ENCODE peak calls at places on chromosomes 13 and 19, in eight cellular contexts. One of them, this sample, is unnamed.

GRCh38 chr19:19464339-19465098 is 50.8 kb downstream of the TSSK6 start:
- DNase-seq in H9: no peak
- DNase-seq in activated T-helper 1 cell treated with anti-CD3 and anti-CD28 coated beads, Interleukin-2, amount 50 U/mL, for 16 hours: no peak
- DNase-seq in CD8-positive, alpha-beta T cell: no peak
- DNase-seq in activated CD8-positive, alpha-beta memory T cell treated with anti-CD3 and anti-CD28 coated beads for 4 hours: no peak
- DNase-seq in lung: no peak
- DNase-seq in putamen: no peak
- DNase-seq in A673: peak; percentile 66
- DNase-seq in this sample: peak; percentile 77

GRCh38 chr19:5968431-5969373 is 9.2 kb downstream of the RANBP3 start:
- DNase-seq in H9: peak; percentile 75
- DNase-seq in activated T-helper 1 cell treated with anti-CD3 and anti-CD28 coated beads, Interleukin-2, amount 50 U/mL, for 16 hours: no peak
- DNase-seq in CD8-positive, alpha-beta T cell: no peak
- DNase-seq in activated CD8-positive, alpha-beta memory T cell treated with anti-CD3 and anti-CD28 coated beads for 4 hours: no peak
- DNase-seq in lung: no peak
- DNase-seq in putamen: no peak
- DNase-seq in A673: no peak
- DNase-seq in this sample: peak; percentile 90

GRCh38 chr13:31912641-31913401 is 118.8 kb upstream of the FRY start:
- DNase-seq in H9: no peak
- DNase-seq in activated T-helper 1 cell treated with anti-CD3 and anti-CD28 coated beads, Interleukin-2, amount 50 U/mL, for 16 hours: no peak
- DNase-seq in CD8-positive, alpha-beta T cell: no peak
- DNase-seq in activated CD8-positive, alpha-beta memory T cell treated with anti-CD3 and anti-CD28 coated beads for 4 hours: no peak
- DNase-seq in lung: no peak
- DNase-seq in putamen: no peak
- DNase-seq in A673: no peak
- DNase-seq in this sample: no peak

GRCh38 chr13:86974995-86975328 is 696.2 kb upstream of the SLITRK5 start:
- DNase-seq in H9: no peak
- DNase-seq in activated T-helper 1 cell treated with anti-CD3 and anti-CD28 coated beads, Interleukin-2, amount 50 U/mL, for 16 hours: no peak
- DNase-seq in CD8-positive, alpha-beta T cell: no peak
- DNase-seq in activated CD8-positive, alpha-beta memory T cell treated with anti-CD3 and anti-CD28 coated beads for 4 hours: no peak
- DNase-seq in lung: no peak
- DNase-seq in putamen: no peak
- DNase-seq in A673: no peak
- DNase-seq in this sample: no peak

GRCh38 chr19:29421186-29421525 is 104.6 kb upstream of the VSTM2B start:
- DNase-seq in H9: no peak
- DNase-seq in activated T-helper 1 cell treated with anti-CD3 and anti-CD28 coated beads, Interleukin-2, amount 50 U/mL, for 16 hours: no peak
- DNase-seq in CD8-positive, alpha-beta T cell: no peak
- DNase-seq in activated CD8-positive, alpha-beta memory T cell treated with anti-CD3 and anti-CD28 coated beads for 4 hours: no peak
- DNase-seq in lung: no peak
- DNase-seq in putamen: no peak
- DNase-seq in A673: no peak
- DNase-seq in this sample: no peak

GRCh38 chr19:43639507-43640423 is at the start of gene CADM4:
- DNase-seq in H9: peak; percentile 46
- DNase-seq in activated T-helper 1 cell treated with anti-CD3 and anti-CD28 coated beads, Interleukin-2, amount 50 U/mL, for 16 hours: peak; percentile 43
- DNase-seq in CD8-positive, alpha-beta T cell: no peak
- DNase-seq in activated CD8-positive, alpha-beta memory T cell treated with anti-CD3 and anti-CD28 coated beads for 4 hours: peak; percentile 9
- DNase-seq in lung: no peak
- DNase-seq in putamen: no peak
- DNase-seq in A673: peak; percentile 42
- DNase-seq in this sample: peak; percentile 23

GRCh38 chr19:18167975-18168645 is 5.5 kb upstream of the IFI30 start:
- DNase-seq in H9: no peak
- DNase-seq in activated T-helper 1 cell treated with anti-CD3 and anti-CD28 coated beads, Interleukin-2, amount 50 U/mL, for 16 hours: peak; percentile 38
- DNase-seq in CD8-positive, alpha-beta T cell: peak; percentile 44
- DNase-seq in activated CD8-positive, alpha-beta memory T cell treated with anti-CD3 and anti-CD28 coated beads for 4 hours: no peak
- DNase-seq in lung: no peak
- DNase-seq in putamen: no peak
- DNase-seq in A673: peak; percentile 49
- DNase-seq in this sample: peak; percentile 37

GRCh38 chr19:49880162-49880869 is 2.8 kb downstream of the TBC1D17 start:
- DNase-seq in H9: no peak
- DNase-seq in activated T-helper 1 cell treated with anti-CD3 and anti-CD28 coated beads, Interleukin-2, amount 50 U/mL, for 16 hours: no peak
- DNase-seq in CD8-positive, alpha-beta T cell: no peak
- DNase-seq in activated CD8-positive, alpha-beta memory T cell treated with anti-CD3 and anti-CD28 coated beads for 4 hours: no peak
- DNase-seq in lung: no peak
- DNase-seq in putamen: no peak
- DNase-seq in A673: no peak
- DNase-seq in this sample: no peak

GRCh38 chr19:51681286-51681956 is 11.7 kb upstream of the SPACA6 start:
- DNase-seq in H9: no peak
- DNase-seq in activated T-helper 1 cell treated with anti-CD3 and anti-CD28 coated beads, Interleukin-2, amount 50 U/mL, for 16 hours: no peak
- DNase-seq in CD8-positive, alpha-beta T cell: no peak
- DNase-seq in activated CD8-positive, alpha-beta memory T cell treated with anti-CD3 and anti-CD28 coated beads for 4 hours: no peak
- DNase-seq in lung: peak; percentile 28
- DNase-seq in putamen: no peak
- DNase-seq in A673: peak; percentile 80
- DNase-seq in this sample: no peak

GRCh38 chr13:97913206-97913605 is 40.3 kb upstream of the IPO5 start:
- DNase-seq in H9: no peak
- DNase-seq in activated T-helper 1 cell treated with anti-CD3 and anti-CD28 coated beads, Interleukin-2, amount 50 U/mL, for 16 hours: no peak
- DNase-seq in CD8-positive, alpha-beta T cell: no peak
- DNase-seq in activated CD8-positive, alpha-beta memory T cell treated with anti-CD3 and anti-CD28 coated beads for 4 hours: no peak
- DNase-seq in lung: no peak
- DNase-seq in putamen: no peak
- DNase-seq in A673: no peak
- DNase-seq in this sample: no peak

GRCh38 chr19:44260695-44261446 is 1.2 kb downstream of the ZNF233 start:
- DNase-seq in H9: no peak
- DNase-seq in activated T-helper 1 cell treated with anti-CD3 and anti-CD28 coated beads, Interleukin-2, amount 50 U/mL, for 16 hours: no peak
- DNase-seq in CD8-positive, alpha-beta T cell: no peak
- DNase-seq in activated CD8-positive, alpha-beta memory T cell treated with anti-CD3 and anti-CD28 coated beads for 4 hours: no peak
- DNase-seq in lung: no peak
- DNase-seq in putamen: no peak
- DNase-seq in A673: no peak
- DNase-seq in this sample: no peak

GRCh38 chr13:114089751-114090400 is 42.5 kb downstream of the RASA3 start:
- DNase-seq in H9: no peak
- DNase-seq in activated T-helper 1 cell treated with anti-CD3 and anti-CD28 coated beads, Interleukin-2, amount 50 U/mL, for 16 hours: no peak
- DNase-seq in CD8-positive, alpha-beta T cell: no peak
- DNase-seq in activated CD8-positive, alpha-beta memory T cell treated with anti-CD3 and anti-CD28 coated beads for 4 hours: no peak
- DNase-seq in lung: no peak
- DNase-seq in putamen: no peak
- DNase-seq in A673: no peak
- DNase-seq in this sample: no peak

GRCh38 chr13:113328851-113329250 is 31.8 kb downstream of the LAMP1 start:
- DNase-seq in H9: no peak
- DNase-seq in activated T-helper 1 cell treated with anti-CD3 and anti-CD28 coated beads, Interleukin-2, amount 50 U/mL, for 16 hours: no peak
- DNase-seq in CD8-positive, alpha-beta T cell: no peak
- DNase-seq in activated CD8-positive, alpha-beta memory T cell treated with anti-CD3 and anti-CD28 coated beads for 4 hours: no peak
- DNase-seq in lung: no peak
- DNase-seq in putamen: no peak
- DNase-seq in A673: no peak
- DNase-seq in this sample: no peak

GRCh38 chr19:11197291-11198174 is at the start of gene KANK2:
- DNase-seq in H9: peak; percentile 87
- DNase-seq in activated T-helper 1 cell treated with anti-CD3 and anti-CD28 coated beads, Interleukin-2, amount 50 U/mL, for 16 hours: peak; percentile 51
- DNase-seq in CD8-positive, alpha-beta T cell: peak; percentile 46
- DNase-seq in activated CD8-positive, alpha-beta memory T cell treated with anti-CD3 and anti-CD28 coated beads for 4 hours: peak; percentile 39
- DNase-seq in lung: peak; percentile 87
- DNase-seq in putamen: peak; percentile 70
- DNase-seq in A673: peak; percentile 80
- DNase-seq in this sample: peak; percentile 98

GRCh38 chr13:51707468-51707867 is 96.5 kb downstream of the DHRS12 start:
- DNase-seq in H9: no peak
- DNase-seq in activated T-helper 1 cell treated with anti-CD3 and anti-CD28 coated beads, Interleukin-2, amount 50 U/mL, for 16 hours: no peak
- DNase-seq in CD8-positive, alpha-beta T cell: no peak
- DNase-seq in activated CD8-positive, alpha-beta memory T cell treated with anti-CD3 and anti-CD28 coated beads for 4 hours: no peak
- DNase-seq in lung: no peak
- DNase-seq in putamen: no peak
- DNase-seq in A673: no peak
- DNase-seq in this sample: no peak

GRCh38 chr13:60583196-60583908 is 186.3 kb downstream of the TDRD3 start:
- DNase-seq in H9: peak; percentile 77
- DNase-seq in activated T-helper 1 cell treated with anti-CD3 and anti-CD28 coated beads, Interleukin-2, amount 50 U/mL, for 16 hours: no peak
- DNase-seq in CD8-positive, alpha-beta T cell: no peak
- DNase-seq in activated CD8-positive, alpha-beta memory T cell treated with anti-CD3 and anti-CD28 coated beads for 4 hours: no peak
- DNase-seq in lung: no peak
- DNase-seq in putamen: no peak
- DNase-seq in A673: peak; percentile 86
- DNase-seq in this sample: no peak

GRCh38 chr13:47474326-47474725 is 526.7 kb downstream of the SUCLA2 start:
- DNase-seq in H9: no peak
- DNase-seq in activated T-helper 1 cell treated with anti-CD3 and anti-CD28 coated beads, Interleukin-2, amount 50 U/mL, for 16 hours: no peak
- DNase-seq in CD8-positive, alpha-beta T cell: no peak
- DNase-seq in activated CD8-positive, alpha-beta memory T cell treated with anti-CD3 and anti-CD28 coated beads for 4 hours: no peak
- DNase-seq in lung: no peak
- DNase-seq in putamen: no peak
- DNase-seq in A673: no peak
- DNase-seq in this sample: no peak

GRCh38 chr13:32381539-32381938 is 46.4 kb downstream of the N4BP2L1 start:
- DNase-seq in H9: peak; percentile 52
- DNase-seq in activated T-helper 1 cell treated with anti-CD3 and anti-CD28 coated beads, Interleukin-2, amount 50 U/mL, for 16 hours: no peak
- DNase-seq in CD8-positive, alpha-beta T cell: no peak
- DNase-seq in activated CD8-positive, alpha-beta memory T cell treated with anti-CD3 and anti-CD28 coated beads for 4 hours: no peak
- DNase-seq in lung: no peak
- DNase-seq in putamen: peak; percentile 16
- DNase-seq in A673: peak; percentile 24
- DNase-seq in this sample: peak; percentile 36

GRCh38 chr13:99265823-99266426 is 7.7 kb upstream of the GPR18 start:
- DNase-seq in H9: no peak
- DNase-seq in activated T-helper 1 cell treated with anti-CD3 and anti-CD28 coated beads, Interleukin-2, amount 50 U/mL, for 16 hours: no peak
- DNase-seq in CD8-positive, alpha-beta T cell: no peak
- DNase-seq in activated CD8-positive, alpha-beta memory T cell treated with anti-CD3 and anti-CD28 coated beads for 4 hours: no peak
- DNase-seq in lung: no peak
- DNase-seq in putamen: no peak
- DNase-seq in A673: peak; percentile 48
- DNase-seq in this sample: no peak

GRCh38 chr19:55173717-55174409 is 6.2 kb downstream of the SYT5 start:
- DNase-seq in H9: peak; percentile 95
- DNase-seq in activated T-helper 1 cell treated with anti-CD3 and anti-CD28 coated beads, Interleukin-2, amount 50 U/mL, for 16 hours: no peak
- DNase-seq in CD8-positive, alpha-beta T cell: no peak
- DNase-seq in activated CD8-positive, alpha-beta memory T cell treated with anti-CD3 and anti-CD28 coated beads for 4 hours: no peak
- DNase-seq in lung: no peak
- DNase-seq in putamen: no peak
- DNase-seq in A673: peak; percentile 88
- DNase-seq in this sample: peak; percentile 17

GRCh38 chr13:28329395-28330158 is 165.4 kb downstream of the FLT1 start:
- DNase-seq in H9: no peak
- DNase-seq in activated T-helper 1 cell treated with anti-CD3 and anti-CD28 coated beads, Interleukin-2, amount 50 U/mL, for 16 hours: no peak
- DNase-seq in CD8-positive, alpha-beta T cell: no peak
- DNase-seq in activated CD8-positive, alpha-beta memory T cell treated with anti-CD3 and anti-CD28 coated beads for 4 hours: no peak
- DNase-seq in lung: peak; percentile 48
- DNase-seq in putamen: no peak
- DNase-seq in A673: no peak
- DNase-seq in this sample: no peak

GRCh38 chr13:29961036-29961685 is 110.7 kb upstream of the UBL3 start:
- DNase-seq in H9: no peak
- DNase-seq in activated T-helper 1 cell treated with anti-CD3 and anti-CD28 coated beads, Interleukin-2, amount 50 U/mL, for 16 hours: no peak
- DNase-seq in CD8-positive, alpha-beta T cell: no peak
- DNase-seq in activated CD8-positive, alpha-beta memory T cell treated with anti-CD3 and anti-CD28 coated beads for 4 hours: no peak
- DNase-seq in lung: no peak
- DNase-seq in putamen: no peak
- DNase-seq in A673: no peak
- DNase-seq in this sample: peak; percentile 2

GRCh38 chr19:17739121-17739875 is 12.0 kb upstream of the FCHO1 start:
- DNase-seq in H9: no peak
- DNase-seq in activated T-helper 1 cell treated with anti-CD3 and anti-CD28 coated beads, Interleukin-2, amount 50 U/mL, for 16 hours: no peak
- DNase-seq in CD8-positive, alpha-beta T cell: no peak
- DNase-seq in activated CD8-positive, alpha-beta memory T cell treated with anti-CD3 and anti-CD28 coated beads for 4 hours: no peak
- DNase-seq in lung: no peak
- DNase-seq in putamen: peak; percentile 53
- DNase-seq in A673: peak; percentile 79
- DNase-seq in this sample: no peak

GRCh38 chr13:41694902-41695301 is 237.6 kb downstream of the RGCC start:
- DNase-seq in H9: no peak
- DNase-seq in activated T-helper 1 cell treated with anti-CD3 and anti-CD28 coated beads, Interleukin-2, amount 50 U/mL, for 16 hours: no peak
- DNase-seq in CD8-positive, alpha-beta T cell: no peak
- DNase-seq in activated CD8-positive, alpha-beta memory T cell treated with anti-CD3 and anti-CD28 coated beads for 4 hours: no peak
- DNase-seq in lung: peak; percentile 29
- DNase-seq in putamen: peak; percentile 16
- DNase-seq in A673: peak; percentile 56
- DNase-seq in this sample: peak; percentile 73

GRCh38 chr19:5563941-5564612 is 3.7 kb downstream of the TINCR start:
- DNase-seq in H9: no peak
- DNase-seq in activated T-helper 1 cell treated with anti-CD3 and anti-CD28 coated beads, Interleukin-2, amount 50 U/mL, for 16 hours: no peak
- DNase-seq in CD8-positive, alpha-beta T cell: no peak
- DNase-seq in activated CD8-positive, alpha-beta memory T cell treated with anti-CD3 and anti-CD28 coated beads for 4 hours: no peak
- DNase-seq in lung: no peak
- DNase-seq in putamen: no peak
- DNase-seq in A673: peak; percentile 47
- DNase-seq in this sample: no peak

GRCh38 chr13:94710881-94711560 is 1.3 kb downstream of the SOX21 start:
- DNase-seq in H9: peak; percentile 64
- DNase-seq in activated T-helper 1 cell treated with anti-CD3 and anti-CD28 coated beads, Interleukin-2, amount 50 U/mL, for 16 hours: no peak
- DNase-seq in CD8-positive, alpha-beta T cell: no peak
- DNase-seq in activated CD8-positive, alpha-beta memory T cell treated with anti-CD3 and anti-CD28 coated beads for 4 hours: no peak
- DNase-seq in lung: no peak
- DNase-seq in putamen: no peak
- DNase-seq in A673: peak; percentile 64
- DNase-seq in this sample: no peak

GRCh38 chr13:43307921-43308433 is 284.6 kb downstream of the DNAJC15 start:
- DNase-seq in H9: no peak
- DNase-seq in activated T-helper 1 cell treated with anti-CD3 and anti-CD28 coated beads, Interleukin-2, amount 50 U/mL, for 16 hours: no peak
- DNase-seq in CD8-positive, alpha-beta T cell: no peak
- DNase-seq in activated CD8-positive, alpha-beta memory T cell treated with anti-CD3 and anti-CD28 coated beads for 4 hours: no peak
- DNase-seq in lung: peak; percentile 77
- DNase-seq in putamen: no peak
- DNase-seq in A673: peak; percentile 90
- DNase-seq in this sample: peak; percentile 89

GRCh38 chr13:109146912-109147624 is 517.7 kb downstream of the MYO16 start:
- DNase-seq in H9: no peak
- DNase-seq in activated T-helper 1 cell treated with anti-CD3 and anti-CD28 coated beads, Interleukin-2, amount 50 U/mL, for 16 hours: no peak
- DNase-seq in CD8-positive, alpha-beta T cell: no peak
- DNase-seq in activated CD8-positive, alpha-beta memory T cell treated with anti-CD3 and anti-CD28 coated beads for 4 hours: no peak
- DNase-seq in lung: no peak
- DNase-seq in putamen: no peak
- DNase-seq in A673: peak; percentile 66
- DNase-seq in this sample: no peak

GRCh38 chr13:72952529-72953141 is 106.2 kb upstream of the KLF5 start:
- DNase-seq in H9: no peak
- DNase-seq in activated T-helper 1 cell treated with anti-CD3 and anti-CD28 coated beads, Interleukin-2, amount 50 U/mL, for 16 hours: no peak
- DNase-seq in CD8-positive, alpha-beta T cell: no peak
- DNase-seq in activated CD8-positive, alpha-beta memory T cell treated with anti-CD3 and anti-CD28 coated beads for 4 hours: no peak
- DNase-seq in lung: no peak
- DNase-seq in putamen: no peak
- DNase-seq in A673: peak; percentile 7
- DNase-seq in this sample: no peak

GRCh38 chr13:113421673-113422270 is 31.5 kb downstream of the ADPRHL1 start:
- DNase-seq in H9: no peak
- DNase-seq in activated T-helper 1 cell treated with anti-CD3 and anti-CD28 coated beads, Interleukin-2, amount 50 U/mL, for 16 hours: no peak
- DNase-seq in CD8-positive, alpha-beta T cell: no peak
- DNase-seq in activated CD8-positive, alpha-beta memory T cell treated with anti-CD3 and anti-CD28 coated beads for 4 hours: no peak
- DNase-seq in lung: no peak
- DNase-seq in putamen: no peak
- DNase-seq in A673: no peak
- DNase-seq in this sample: no peak

GRCh38 chr13:30744056-30744684 is 8.8 kb downstream of the ALOX5AP start:
- DNase-seq in H9: no peak
- DNase-seq in activated T-helper 1 cell treated with anti-CD3 and anti-CD28 coated beads, Interleukin-2, amount 50 U/mL, for 16 hours: peak; percentile 74
- DNase-seq in CD8-positive, alpha-beta T cell: peak; percentile 70
- DNase-seq in activated CD8-positive, alpha-beta memory T cell treated with anti-CD3 and anti-CD28 coated beads for 4 hours: peak; percentile 82
- DNase-seq in lung: peak; percentile 63
- DNase-seq in putamen: no peak
- DNase-seq in A673: no peak
- DNase-seq in this sample: no peak

GRCh38 chr19:38699027-38699346 is 45.3 kb downstream of the CAPN12 start:
- DNase-seq in H9: no peak
- DNase-seq in activated T-helper 1 cell treated with anti-CD3 and anti-CD28 coated beads, Interleukin-2, amount 50 U/mL, for 16 hours: no peak
- DNase-seq in CD8-positive, alpha-beta T cell: no peak
- DNase-seq in activated CD8-positive, alpha-beta memory T cell treated with anti-CD3 and anti-CD28 coated beads for 4 hours: no peak
- DNase-seq in lung: no peak
- DNase-seq in putamen: no peak
- DNase-seq in A673: no peak
- DNase-seq in this sample: no peak

GRCh38 chr13:51823351-51823750 is 19.4 kb upstream of the DHRS12 start:
- DNase-seq in H9: no peak
- DNase-seq in activated T-helper 1 cell treated with anti-CD3 and anti-CD28 coated beads, Interleukin-2, amount 50 U/mL, for 16 hours: no peak
- DNase-seq in CD8-positive, alpha-beta T cell: no peak
- DNase-seq in activated CD8-positive, alpha-beta memory T cell treated with anti-CD3 and anti-CD28 coated beads for 4 hours: no peak
- DNase-seq in lung: no peak
- DNase-seq in putamen: no peak
- DNase-seq in A673: no peak
- DNase-seq in this sample: no peak

GRCh38 chr19:41705393-41706174 is 2.8 kb upstream of the CEACAM5 start:
- DNase-seq in H9: peak; percentile 67
- DNase-seq in activated T-helper 1 cell treated with anti-CD3 and anti-CD28 coated beads, Interleukin-2, amount 50 U/mL, for 16 hours: no peak
- DNase-seq in CD8-positive, alpha-beta T cell: no peak
- DNase-seq in activated CD8-positive, alpha-beta memory T cell treated with anti-CD3 and anti-CD28 coated beads for 4 hours: no peak
- DNase-seq in lung: no peak
- DNase-seq in putamen: no peak
- DNase-seq in A673: peak; percentile 34
- DNase-seq in this sample: peak; percentile 7